ENCODE peak calls at places on chromosomes 3 and 15, in eight cellular contexts. K is dorsolateral prefrontal cortex, T is H9, A is mesothelial cell of epicardium, G is progenitor cell of endocrine pancreas, W is right lobe of liver, Y is PC-3, P is fibroblast of villous mesenchyme. M is an unnamed sample.

GRCh38 chr15:57611119-57611518 is 19.4 kb downstream of the MYZAP start:
- DNase-seq in K (no peak), T (no peak), A (no peak), G (no peak), W (no peak), Y (no peak), P (no peak), M (no peak)

GRCh38 chr15:48392356-48392755 is 61.1 kb downstream of the DUT start:
- DNase-seq in K (no peak), T (no peak), A (no peak), G (no peak), W (no peak), Y (no peak), P (no peak), M (no peak)

GRCh38 chr15:85312486-85312885 is 67.9 kb upstream of the AKAP13 start:
- DNase-seq in K (no peak), T (no peak), A (no peak), G (no peak), W (no peak), Y (no peak), P (peak; percentile 67), M (no peak)

GRCh38 chr3:120450261-120450913 is 405 bp downstream of the FSTL1 start:
- DNase-seq in K (no peak), T (no peak), A (peak; percentile 58), G (no peak), W (peak; percentile 62), Y (peak; percentile 41), P (no peak), M (no peak)

GRCh38 chr3:129413687-129414506 is 14.5 kb downstream of the EFCAB12 start:
- DNase-seq in K (no peak), T (no peak), A (no peak), G (no peak), W (no peak), Y (peak; percentile 78), P (peak; percentile 99), M (no peak)

GRCh38 chr15:65381445-65382145 is 3.8 kb upstream of the IGDCC3 start:
- DNase-seq in K (no peak), T (no peak), A (no peak), G (no peak), W (no peak), Y (no peak), P (no peak), M (no peak)

GRCh38 chr15:63832620-63833245 is 1.0 kb downstream of the HERC1 start:
- DNase-seq in K (no peak), T (no peak), A (no peak), G (no peak), W (no peak), Y (no peak), P (peak; percentile 21), M (no peak)

GRCh38 chr15:92612891-92613290 is 42.7 kb downstream of the FAM174B start:
- DNase-seq in K (no peak), T (no peak), A (no peak), G (no peak), W (no peak), Y (no peak), P (no peak), M (no peak)

GRCh38 chr3:100042144-100042543 is 72.2 kb downstream of the FILIP1L start:
- DNase-seq in K (no peak), T (no peak), A (no peak), G (no peak), W (no peak), Y (peak; percentile 97), P (peak; percentile 94), M (no peak)

GRCh38 chr3:170079466-170080165 is 41.8 kb downstream of the GPR160 start:
- DNase-seq in K (no peak), T (no peak), A (no peak), G (no peak), W (no peak), Y (no peak), P (peak; percentile 13), M (no peak)

GRCh38 chr3:50570508-50571279 is 1.4 kb downstream of the HEMK1 start:
- DNase-seq in K (no peak), T (no peak), A (no peak), G (no peak), W (no peak), Y (no peak), P (no peak), M (no peak)

GRCh38 chr3:36434682-36435426 is 54.5 kb downstream of the STAC start:
- DNase-seq in K (no peak), T (no peak), A (no peak), G (no peak), W (no peak), Y (no peak), P (peak; percentile 17), M (no peak)

GRCh38 chr15:31463521-31464102 is 137.0 kb downstream of the KLF13 start:
- DNase-seq in K (no peak), T (no peak), A (no peak), G (no peak), W (no peak), Y (no peak), P (no peak), M (no peak)

GRCh38 chr3:53183514-53183913 is 22.5 kb downstream of the PRKCD start:
- DNase-seq in K (no peak), T (no peak), A (no peak), G (no peak), W (no peak), Y (no peak), P (no peak), M (no peak)

GRCh38 chr3:13704174-13704573 is 155.2 kb downstream of the FBLN2 start:
- DNase-seq in K (no peak), T (no peak), A (no peak), G (no peak), W (no peak), Y (no peak), P (no peak), M (no peak)

GRCh38 chr3:38519651-38520050 is 23.5 kb downstream of the EXOG start:
- DNase-seq in K (no peak), T (no peak), A (no peak), G (no peak), W (no peak), Y (no peak), P (no peak), M (no peak)

GRCh38 chr3:62127116-62127515 is 246.2 kb downstream of the FEZF2 start:
- DNase-seq in K (no peak), T (no peak), A (no peak), G (no peak), W (no peak), Y (no peak), P (no peak), M (no peak)

GRCh38 chr3:51671090-51672082 is at the start of gene TEX264:
- DNase-seq in K (peak; percentile 84), T (peak; percentile 88), A (peak; percentile 81), G (peak; percentile 59), W (peak; percentile 98), Y (peak; percentile 95), P (peak; percentile 81), M (peak; percentile 74)
- TF ChIP-seq CTCF in K (no peak), T (no peak), A (no peak), G (no peak), W (no peak), Y (no peak), P (no peak), M (no peak)

GRCh38 chr15:90817117-90818057 is 51.0 kb upstream of the FURIN start:
- DNase-seq in K (no peak), T (no peak), A (no peak), G (no peak), W (no peak), Y (no peak), P (no peak), M (no peak)

GRCh38 chr15:90819850-90820249 is 48.5 kb upstream of the FURIN start:
- DNase-seq in K (no peak), T (no peak), A (no peak), G (no peak), W (no peak), Y (no peak), P (no peak), M (no peak)

GRCh38 chr15:90820481-90820880 is 47.9 kb upstream of the FURIN start:
- DNase-seq in K (no peak), T (no peak), A (no peak), G (no peak), W (no peak), Y (no peak), P (no peak), M (no peak)

GRCh38 chr15:90819390-90819789 is 49.0 kb upstream of the FURIN start:
- DNase-seq in K (no peak), T (no peak), A (no peak), G (no peak), W (peak; percentile 72), Y (no peak), P (no peak), M (no peak)

GRCh38 chr15:90818251-90819210 is 49.9 kb upstream of the FURIN start:
- DNase-seq in K (no peak), T (peak; percentile 68), A (no peak), G (no peak), W (no peak), Y (no peak), P (no peak), M (no peak)
- TF ChIP-seq CTCF in K (no peak), T (peak; percentile 59), A (no peak), G (peak; percentile 29), W (no peak), Y (peak; percentile 20), P (peak; percentile 33), M (no peak)

GRCh38 chr15:27358751-27359434 is 387.9 kb downstream of the GABRG3 start:
- DNase-seq in K (peak; percentile 34), T (peak; percentile 76), A (peak; percentile 75), G (peak; percentile 46), W (peak; percentile 60), Y (peak; percentile 6), P (no peak), M (no peak)
- TF ChIP-seq CTCF in K (peak; percentile 93), T (peak; percentile 99), A (peak; percentile 87), G (peak; percentile 96), W (peak; percentile 60), Y (peak; percentile 66), P (peak; percentile 18), M (no peak)

GRCh38 chr3:113140876-113141275 is 70.5 kb upstream of the BOC start:
- DNase-seq in K (no peak), T (no peak), A (no peak), G (no peak), W (no peak), Y (no peak), P (no peak), M (no peak)

GRCh38 chr3:113132571-113132996 is 78.8 kb upstream of the BOC start:
- DNase-seq in K (no peak), T (no peak), A (no peak), G (no peak), W (no peak), Y (peak; percentile 74), P (peak; percentile 40), M (no peak)

GRCh38 chr3:113138839-113139743 is 72.3 kb upstream of the BOC start:
- DNase-seq in K (no peak), T (no peak), A (no peak), G (no peak), W (no peak), Y (no peak), P (no peak), M (no peak)

GRCh38 chr3:113136529-113136928 is 74.8 kb upstream of the BOC start:
- DNase-seq in K (no peak), T (no peak), A (no peak), G (no peak), W (no peak), Y (no peak), P (no peak), M (no peak)

DNA sequence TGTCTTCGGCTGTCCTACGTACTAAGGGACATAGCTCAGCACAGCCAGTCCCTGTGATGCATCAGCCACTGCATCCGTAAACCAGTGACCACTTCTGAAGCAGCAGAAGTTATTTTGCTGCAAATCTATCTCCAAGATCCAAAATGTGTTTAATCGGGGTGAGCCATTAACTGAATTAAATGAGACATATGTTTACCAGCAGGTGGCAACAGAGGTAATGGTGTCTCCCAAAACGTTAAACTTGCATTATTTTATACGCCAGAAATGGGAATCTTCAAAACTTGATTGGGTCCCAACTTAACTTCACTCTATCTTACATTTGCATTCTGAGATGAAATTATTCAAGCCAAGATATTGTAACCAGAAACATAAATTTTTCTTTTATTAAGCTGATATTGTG is 75.3 kb upstream of the BOC start:
- DNase-seq in K (no peak), T (no peak), A (no peak), G (no peak), W (no peak), Y (peak; percentile 60), P (peak; percentile 28), M (no peak)
- TF ChIP-seq CTCF in K (peak; percentile 31), T (peak; percentile 65), A (peak; percentile 44), G (peak; percentile 54), W (peak; percentile 50), Y (peak; percentile 90), P (peak; percentile 44), M (no peak)